ENCODE peak calls at places on chromosomes 2 and 18, in six cellular contexts. B is transverse colon, X is suprapubic skin, H is A549, L is sigmoid colon, R is upper lobe of left lung. V is an unnamed sample.

GRCh38 chr18:56152547-56152946 is 485.8 kb downstream of the TXNL1 start:
- DNase-seq in B (no peak), X (no peak), H (no peak), R (no peak), L (no peak), V (no peak)

GRCh38 chr18:39453356-39453755 is 1887.8 kb upstream of the CELF4 start:
- DNase-seq in X (no peak), R (no peak), B (no peak), L (no peak), H (no peak), V (no peak)

GRCh38 chr2:150846691-150847090 is 359.2 kb upstream of the RND3 start:
- DNase-seq in L (no peak), X (no peak), B (no peak), R (no peak), H (no peak), V (no peak)

GRCh38 chr2:169393068-169393590 is 30.8 kb upstream of the LRP2 start:
- DNase-seq in X (no peak), L (no peak), R (no peak), B (no peak), H (no peak), V (no peak)

GRCh38 chr2:153477641-153478288 is 797 bp downstream of the RPRM start:
- DNase-seq in H (no peak), B (no peak), R (peak), L (no peak), X (no peak), V (no peak)

GRCh38 chr2:70942900-70943871 is 7.5 kb downstream of the ATP6V1B1 start:
- DNase-seq in B (no peak), X (peak), R (peak), H (no peak), L (peak), V (no peak)

GRCh38 chr18:31957728-31958127 is 14.8 kb upstream of the TRAPPC8 start:
- DNase-seq in L (no peak), B (no peak), X (no peak), H (no peak), R (no peak), V (no peak)

GRCh38 chr2:74003494-74004211 is 18.9 kb downstream of the TET3 start:
- DNase-seq in B (no peak), L (no peak), H (no peak), X (no peak), R (no peak), V (no peak)

GRCh38 chr2:71608441-71608840 is 155.1 kb downstream of the DYSF start:
- DNase-seq in R (no peak), H (no peak), L (no peak), B (no peak), X (peak), V (no peak)

GRCh38 chr18:79856119-79857080 is 58.7 kb downstream of the KCNG2 start:
- DNase-seq in L (no peak), X (no peak), H (peak), R (peak), B (no peak), V (no peak)

GRCh38 chr2:36456227-36456788 is 100.7 kb downstream of the CRIM1 start:
- DNase-seq in X (no peak), L (peak), B (peak), H (no peak), R (no peak), V (peak)

GRCh38 chr2:66324924-66325583 is 109.9 kb upstream of the MEIS1 start:
- DNase-seq in X (no peak), H (no peak), R (no peak), L (no peak), B (no peak), V (no peak)

GRCh38 chr18:31977270-31977872 is 34.4 kb upstream of the TRAPPC8 start:
- DNase-seq in B (peak), H (peak), R (no peak), L (no peak), X (no peak), V (no peak)

GRCh38 chr2:23468384-23469141 is 83.6 kb downstream of the KLHL29 start:
- DNase-seq in X (no peak), B (no peak), L (peak), R (no peak), H (no peak), V (no peak)
- TF ChIP-seq EP300 in X (no peak), B (no peak), L (no peak), R (no peak), H (no peak), V (no peak)

GRCh38 chr2:199199797-199200196 is 257.9 kb downstream of the SATB2 start:
- DNase-seq in H (no peak), L (no peak), B (no peak), X (no peak), R (no peak), V (no peak)
- TF ChIP-seq EP300 in H (no peak), L (no peak), B (no peak), X (no peak), R (no peak), V (no peak)

DNA sequence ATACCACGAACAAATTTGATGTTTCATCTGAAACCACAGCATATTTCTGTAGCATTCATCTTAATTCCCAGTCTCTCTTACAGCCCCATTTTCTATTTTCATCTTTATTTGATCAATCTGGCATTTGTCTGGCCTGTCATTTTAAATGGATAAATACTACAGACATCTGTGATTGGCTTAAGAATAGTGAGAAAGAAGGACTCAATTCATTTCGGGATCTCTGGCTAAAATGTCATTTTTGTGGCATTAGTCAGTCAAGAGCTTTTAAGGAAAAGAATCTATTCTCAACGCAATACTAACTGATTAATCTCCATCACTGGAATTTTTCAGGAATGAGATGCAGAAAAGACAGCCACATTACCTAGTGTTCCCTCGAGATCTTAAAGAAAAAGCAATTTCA is 585.9 kb downstream of the IRS1 start:
- DNase-seq in B (no peak), X (no peak), L (no peak), R (no peak), H (no peak), V (no peak)
- TF ChIP-seq EP300 in B (no peak), X (no peak), L (no peak), R (no peak), H (no peak), V (no peak)

GRCh38 chr2:187509667-187510417 is 44.4 kb downstream of the TFPI start:
- DNase-seq in B (no peak), X (no peak), L (no peak), H (no peak), R (no peak), V (no peak)
- TF ChIP-seq EP300 in B (no peak), X (no peak), L (no peak), H (no peak), R (no peak), V (no peak)

GRCh38 chr2:105797298-105797819 is 52.6 kb downstream of the NCK2 start:
- DNase-seq in X (no peak), H (no peak), B (no peak), R (no peak), L (no peak), V (peak)
- TF ChIP-seq EP300 in X (no peak), H (no peak), B (no peak), R (no peak), L (no peak), V (peak)

GRCh38 chr2:195737531-195738162 is 80.6 kb downstream of the SLC39A10 start:
- DNase-seq in L (no peak), B (no peak), H (no peak), R (no peak), X (no peak), V (no peak)

GRCh38 chr2:195734395-195734794 is 77.4 kb downstream of the SLC39A10 start:
- DNase-seq in R (no peak), H (no peak), X (no peak), B (no peak), L (no peak), V (no peak)

DNA sequence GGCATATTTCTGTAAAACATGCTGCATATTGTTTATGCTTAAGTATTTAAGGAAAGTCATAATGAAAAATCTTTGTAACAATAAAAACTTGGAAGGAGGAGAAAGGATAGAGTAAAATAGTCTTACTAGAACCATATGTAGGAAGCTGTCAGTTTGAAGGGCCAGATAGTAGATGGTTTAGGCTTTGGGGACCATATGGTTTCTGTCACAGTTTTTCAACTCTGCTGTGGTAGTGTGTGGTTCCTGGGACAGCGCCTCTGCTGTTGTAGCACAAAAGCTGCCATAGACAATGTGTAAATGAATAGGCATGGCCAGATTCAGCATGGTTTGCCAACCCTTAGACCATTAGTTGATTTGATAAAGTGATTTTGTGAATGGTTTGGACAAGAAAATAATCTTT is 75.5 kb downstream of the SLC39A10 start:
- DNase-seq in H (no peak), R (no peak), B (no peak), X (no peak), L (no peak), V (no peak)
- TF ChIP-seq EP300 in H (no peak), R (no peak), B (no peak), X (no peak), L (no peak), V (no peak)

DNA sequence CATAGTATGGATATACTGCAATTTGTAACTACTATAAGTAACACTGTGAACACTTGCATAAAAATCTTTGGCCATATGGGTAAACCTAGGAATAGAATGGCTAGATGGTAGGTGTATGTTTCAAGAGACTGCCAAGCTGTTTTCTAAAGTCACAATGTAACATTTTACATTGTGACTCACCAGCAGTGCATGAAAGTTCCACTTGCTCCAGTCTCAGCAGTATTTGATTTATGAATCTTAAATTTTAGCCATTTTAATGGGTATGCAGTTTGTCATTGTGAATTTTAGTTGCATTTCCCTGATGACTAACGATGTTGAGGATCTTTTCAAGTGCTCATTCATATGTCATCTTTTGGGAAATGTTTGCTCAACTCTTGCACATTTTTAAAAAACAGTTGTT is 86.1 kb downstream of the FARSB start:
- DNase-seq in L (no peak), B (no peak), X (no peak), R (no peak), H (no peak), V (no peak)
- TF ChIP-seq EP300 in L (no peak), B (no peak), X (no peak), R (no peak), H (no peak), V (no peak)

V was measured in tibial nerve.